ENCODE peak calls at places on chromosomes 12 and 14, in five cellular contexts. F, S, V, U and L are unnamed samples.

GRCh38 chr14:20477211-20477876 is 8.1 kb downstream of the PNP start:
- DNase-seq in V (peak), S (no peak), U (no peak), F (peak), L (no peak)

GRCh38 chr14:100239200-100239839 is 376 bp downstream of the YY1 start:
- DNase-seq in U (no peak), V (no peak), F (no peak), S (no peak), L (no peak)

GRCh38 chr12:93404961-93405849 is 27.5 kb downstream of the NUDT4 start:
- DNase-seq in U (no peak), S (no peak), V (no peak), F (no peak), L (no peak)

GRCh38 chr14:21039059-21039422 is 3.1 kb upstream of the RNASE7 start:
- DNase-seq in U (no peak), F (peak), S (no peak), V (peak), L (peak)

GRCh38 chr12:49273726-49274395 is 9.0 kb downstream of the TUBA1C start:
- DNase-seq in U (no peak), F (no peak), S (no peak), V (no peak), L (no peak)

GRCh38 chr14:80364274-80364673 is 153.0 kb upstream of the DIO2 start:
- DNase-seq in S (no peak), F (peak), U (no peak), V (peak), L (no peak)

GRCh38 chr12:71135812-71136176 is 22.0 kb downstream of the TSPAN8 start:
- DNase-seq in F (no peak), U (no peak), S (no peak), V (no peak), L (no peak)

GRCh38 chr12:132194056-132194455 is 49.8 kb downstream of the NOC4L start:
- DNase-seq in F (no peak), U (no peak), S (no peak), V (no peak), L (peak)

GRCh38 chr12:118778077-118778476 is 203.3 kb upstream of the SRRM4 start:
- DNase-seq in U (no peak), F (no peak), S (no peak), V (no peak), L (no peak)

GRCh38 chr12:124456133-124456651 is 111.2 kb downstream of the NCOR2 start:
- DNase-seq in U (no peak), V (no peak), F (no peak), S (no peak), L (no peak)

GRCh38 chr12:116037941-116038837 is 239.3 kb downstream of the MED13L start:
- DNase-seq in V (peak), F (peak), S (no peak), U (no peak), L (no peak)

GRCh38 chr12:120538281-120539156 is 4.4 kb downstream of the RNF10 start:
- DNase-seq in V (peak), S (no peak), F (peak), U (no peak), L (no peak)

GRCh38 chr12:40105515-40106201 is at the start of gene SLC2A13:
- DNase-seq in S (peak), U (peak), V (peak), F (peak), L (peak)

GRCh38 chr12:57096099-57096572 is 7.2 kb downstream of the NAB2 start:
- DNase-seq in F (no peak), V (no peak), S (no peak), U (no peak), L (no peak)

GRCh38 chr14:51368721-51369163 is 128.7 kb downstream of the TMX1 start:
- DNase-seq in U (no peak), F (peak), S (no peak), V (peak), L (no peak)

GRCh38 chr12:63922446-63922845 is 77.9 kb downstream of the SRGAP1 start:
- DNase-seq in U (no peak), S (no peak), F (peak), V (peak), L (no peak)

GRCh38 chr14:87896393-87897380 is 96.3 kb downstream of the GALC start:
- DNase-seq in F (peak), V (peak), U (peak), S (no peak), L (no peak)

GRCh38 chr14:42214981-42215491 is 608.4 kb downstream of the LRFN5 start:
- DNase-seq in S (no peak), F (peak), U (peak), V (peak), L (no peak)

GRCh38 chr14:49966304-49966809 is 73.5 kb downstream of the ARF6 start:
- DNase-seq in V (no peak), S (no peak), U (no peak), F (no peak), L (no peak)

GRCh38 chr12:116418551-116418950 is 140.6 kb upstream of the MAP1LC3B2 start:
- DNase-seq in U (no peak), V (no peak), F (no peak), S (no peak), L (no peak)

GRCh38 chr14:71021347-71022014 is 114.2 kb downstream of the PCNX1 start:
- DNase-seq in S (no peak), F (peak), V (peak), U (no peak), L (no peak)

GRCh38 chr14:59161571-59162175 is 26.8 kb upstream of the DAAM1 start:
- DNase-seq in U (peak), V (peak), F (peak), S (no peak), L (no peak)

GRCh38 chr14:30214456-30215090 is 286.9 kb upstream of the PRKD1 start:
- DNase-seq in U (peak), S (no peak), V (peak), F (peak), L (no peak)

GRCh38 chr12:180445-180844 is 33.5 kb downstream of the SLC6A12 start:
- DNase-seq in U (no peak), V (peak), S (no peak), F (peak), L (no peak)

GRCh38 chr12:108560752-108561719 is at the start of gene SART3:
- DNase-seq in F (peak), V (peak), U (peak), S (peak), L (peak)

GRCh38 chr12:120939523-120939922 is 35.4 kb upstream of the SPPL3 start:
- DNase-seq in S (no peak), V (no peak), U (no peak), F (no peak), L (no peak)

GRCh38 chr12:63003223-63003819 is 68.4 kb upstream of the PPM1H start:
- DNase-seq in S (no peak), U (no peak), V (no peak), F (no peak), L (no peak)

GRCh38 chr12:6333566-6333965 is 8.3 kb downstream of the TNFRSF1A start:
- DNase-seq in U (no peak), S (no peak), V (peak), F (peak), L (no peak)

GRCh38 chr12:89217472-89217871 is 134.8 kb downstream of the DUSP6 start:
- DNase-seq in U (no peak), S (no peak), F (peak), V (no peak), L (no peak)

GRCh38 chr12:120041386-120042231 is 52.6 kb downstream of the BICDL1 start:
- DNase-seq in S (no peak), V (no peak), F (no peak), U (no peak), L (no peak)

GRCh38 chr12:120496353-120497340 is 734 bp downstream of the DYNLL1 start:
- DNase-seq in S (no peak), V (peak), U (peak), F (peak), L (peak)

GRCh38 chr14:94867931-94868597 is 98.2 kb upstream of the GSC start:
- DNase-seq in U (no peak), S (peak), F (no peak), V (no peak), L (no peak)

GRCh38 chr14:61332658-61333029 is 11.3 kb downstream of the PRKCH start:
- DNase-seq in F (no peak), S (no peak), U (no peak), V (no peak), L (no peak)
- H3K4ac ChIP-seq in F (no peak), S (no peak), U (no peak), V (no peak), L (no peak)

GRCh38 chr12:75623631-75624118 is 112.3 kb upstream of the KRR1 start:
- DNase-seq in S (no peak), U (no peak), V (peak), F (peak), L (peak)
- H3K14ac ChIP-seq in S (no peak), U (no peak), V (peak), F (no peak), L (no peak)

GRCh38 chr14:68927089-68927488 is 52.0 kb downstream of the ACTN1 start:
- DNase-seq in U (no peak), S (no peak), F (no peak), V (no peak), L (no peak)

GRCh38 chr14:68929623-68930307 is 49.3 kb downstream of the ACTN1 start:
- DNase-seq in S (no peak), V (no peak), U (no peak), F (no peak), L (no peak)

GRCh38 chr14:68926236-68926635 is 52.9 kb downstream of the ACTN1 start:
- DNase-seq in U (no peak), F (no peak), V (no peak), S (no peak), L (no peak)

GRCh38 chr14:68928770-68929550 is 50.1 kb downstream of the ACTN1 start:
- DNase-seq in U (no peak), F (no peak), V (no peak), S (no peak), L (no peak)

DNA sequence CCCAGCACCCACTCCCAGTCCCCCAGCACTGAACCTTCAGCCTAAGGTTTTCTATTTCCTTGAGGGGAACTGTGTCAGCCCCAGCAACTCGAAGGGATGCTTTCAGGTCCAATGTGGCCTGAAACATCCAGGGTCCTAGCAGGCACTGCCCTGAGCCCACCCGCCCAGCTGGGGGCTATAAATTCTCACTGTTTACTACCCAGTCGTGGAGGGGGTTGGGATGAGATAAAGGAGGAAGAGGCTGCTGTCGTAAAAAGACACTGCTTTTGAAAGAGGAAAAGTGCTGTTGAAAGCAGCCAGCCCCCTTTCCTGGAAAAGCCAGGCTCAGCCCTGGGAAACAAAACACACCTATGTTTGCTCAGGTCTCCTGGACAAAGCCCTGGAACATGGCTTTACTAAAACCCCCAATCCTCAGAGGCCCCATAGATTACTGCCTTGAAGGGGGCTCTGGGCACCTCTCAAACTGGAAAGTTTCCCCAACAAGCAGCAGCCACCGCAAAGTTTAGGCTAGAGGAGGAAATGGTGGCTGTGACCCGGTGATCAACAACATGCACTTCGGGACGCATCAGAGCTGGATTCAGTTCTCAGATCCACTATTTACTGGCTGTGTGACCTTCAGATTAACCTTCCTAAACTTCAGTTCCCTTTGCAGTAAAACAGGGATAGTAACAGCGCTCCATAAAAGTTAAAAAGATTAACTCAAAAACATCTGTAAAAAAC is 51.0 kb downstream of the ACTN1 start:
- DNase-seq in S (no peak), F (peak), V (no peak), U (no peak), L (no peak)
- H3K4me2 ChIP-seq in S (no peak), F (no peak), V (no peak), U (no peak), L (no peak)

GRCh38 chr12:7695159-7695930 is at the start of gene GDF3:
- DNase-seq in S (no peak), U (no peak), F (no peak), V (no peak), L (no peak)
- H3K4ac ChIP-seq in S (peak), U (no peak), F (no peak), V (no peak), L (no peak)

GRCh38 chr12:55742719-55743130 is at the start of gene GDF11:
- DNase-seq in V (peak), F (peak), U (peak), S (no peak), L (peak)

GRCh38 chr12:55746147-55746912 is 3.4 kb downstream of the GDF11 start:
- DNase-seq in F (no peak), S (no peak), U (no peak), V (no peak), L (no peak)

GRCh38 chr12:55743131-55743921 is 404 bp downstream of the GDF11 start:
- DNase-seq in S (no peak), F (peak), U (peak), V (peak), L (peak)

GRCh38 chr12:55745361-55746146 is 2.6 kb downstream of the GDF11 start:
- DNase-seq in U (peak), V (no peak), F (peak), S (no peak), L (peak)

DNA sequence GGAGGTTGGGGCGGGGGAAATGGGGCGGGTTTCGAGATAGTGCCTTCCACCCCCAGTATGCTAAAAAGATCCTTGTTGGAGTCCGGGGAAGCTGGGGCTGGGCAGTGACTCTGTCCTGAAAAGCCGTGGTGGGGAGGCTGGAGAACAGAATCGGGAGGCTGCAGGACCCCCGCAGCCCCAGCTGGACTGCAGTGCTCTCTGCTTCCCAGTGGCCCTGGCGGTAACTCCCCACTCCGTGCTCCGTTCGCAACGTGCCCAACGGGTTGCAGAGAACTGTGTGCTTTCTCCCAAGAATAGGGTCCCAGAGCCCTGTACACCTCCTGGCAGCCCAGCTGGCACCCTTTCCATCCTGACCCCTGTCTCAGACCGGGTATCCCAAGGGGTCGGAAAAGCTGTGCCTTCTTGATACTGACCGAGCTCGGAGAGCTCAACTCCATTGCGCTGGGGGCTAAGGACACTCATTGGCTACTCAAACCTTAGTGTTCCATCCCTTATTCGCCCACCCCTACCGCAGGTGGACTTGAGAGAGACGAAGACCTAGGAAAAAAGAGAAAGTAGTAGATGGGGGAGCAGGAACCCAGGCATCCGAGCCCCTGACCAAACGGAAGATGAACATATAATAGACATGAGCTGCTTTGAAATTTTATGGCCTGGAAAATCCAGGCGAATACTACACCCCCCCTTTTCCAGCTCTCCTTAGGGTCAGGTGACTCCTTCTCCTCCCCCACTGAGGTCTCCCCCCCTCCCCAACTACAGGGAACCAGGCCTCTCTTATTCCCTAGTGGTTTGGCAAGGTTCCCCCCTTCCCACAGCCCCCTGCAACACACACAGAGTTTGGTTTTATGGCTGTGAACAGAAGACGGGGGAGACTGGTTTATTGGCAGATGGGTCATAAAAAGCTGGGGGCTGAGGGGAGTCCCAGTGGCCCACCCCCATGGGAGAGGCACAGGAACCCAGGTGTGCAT is 1.3 kb downstream of the GDF11 start:
- DNase-seq in F (peak), S (no peak), V (no peak), U (no peak), L (no peak)
- H3K14ac ChIP-seq in F (peak), S (peak), V (peak), U (peak), L (no peak)